ENCODE peak calls at places on chromosomes 12 and 14, in eight cellular contexts. L is RPMI8226; E is body of pancreas; C is BJ; P is naive thymus-derived CD8-positive, alpha-beta T cell; B is epithelial cell of prostate; O is EH; G is SK-MEL-5. Q is an unnamed sample.
A peak's percentile ranks its signal among the peaks of the same experiment; 100 is the strongest.

GRCh38 chr12:2396448-2396871 is 343.7 kb downstream of the CACNA1C start:
- DNase-seq in L (no peak), E (peak; percentile 15), C (peak; percentile 65), P (no peak), B (no peak), O (peak; percentile 84), G (no peak), Q (no peak)

GRCh38 chr12:111434680-111435338 is 29.1 kb downstream of the SH2B3 start:
- DNase-seq in L (no peak), E (peak; percentile 68), C (no peak), P (peak; percentile 77), B (no peak), O (peak; percentile 69), G (no peak), Q (peak; percentile 74)

GRCh38 chr12:116222358-116222757 is 55.1 kb downstream of the MED13L start:
- DNase-seq in L (peak; percentile 41), E (peak; percentile 80), C (peak; percentile 35), P (peak; percentile 4), B (peak; percentile 39), O (peak; percentile 86), G (peak; percentile 82), Q (no peak)

GRCh38 chr12:87943666-87944065 is 85.5 kb downstream of the C12orf50 start:
- DNase-seq in L (no peak), E (peak; percentile 69), C (no peak), P (no peak), B (no peak), O (no peak), G (peak; percentile 71), Q (no peak)

GRCh38 chr14:51889851-51890250 is 29.4 kb downstream of the GNG2 start:
- DNase-seq in L (no peak), E (no peak), C (no peak), P (no peak), B (no peak), O (no peak), G (no peak), Q (no peak)

GRCh38 chr14:85579957-85580356 is 50.0 kb downstream of the FLRT2 start:
- DNase-seq in L (no peak), E (no peak), C (no peak), P (no peak), B (no peak), O (peak; percentile 55), G (no peak), Q (no peak)

GRCh38 chr12:21818627-21819026 is 44.1 kb upstream of the KCNJ8 start:
- DNase-seq in L (no peak), E (no peak), C (peak; percentile 31), P (no peak), B (peak; percentile 16), O (peak; percentile 67), G (no peak), Q (no peak)

GRCh38 chr12:89574736-89575208 is 48.9 kb upstream of the POC1B start:
- DNase-seq in L (peak; percentile 89), E (no peak), C (peak; percentile 47), P (no peak), B (no peak), O (peak; percentile 82), G (no peak), Q (no peak)

GRCh38 chr12:55737581-55738112 is 5.3 kb upstream of the GDF11 start:
- DNase-seq in L (peak; percentile 26), E (no peak), C (no peak), P (no peak), B (no peak), O (no peak), G (no peak), Q (no peak)

GRCh38 chr12:89889051-89889450 is 180.4 kb upstream of the ATP2B1 start:
- DNase-seq in L (no peak), E (no peak), C (no peak), P (no peak), B (no peak), O (peak; percentile 55), G (no peak), Q (no peak)

GRCh38 chr12:5148880-5149279 is 105.2 kb downstream of the KCNA5 start:
- DNase-seq in L (no peak), E (no peak), C (no peak), P (no peak), B (no peak), O (no peak), G (no peak), Q (no peak)

GRCh38 chr14:35402323-35403084 is 2.0 kb downstream of the NFKBIA start:
- DNase-seq in L (no peak), E (peak; percentile 29), C (no peak), P (peak; percentile 44), B (no peak), O (no peak), G (no peak), Q (no peak)

GRCh38 chr12:50101663-50102062 is 2.1 kb upstream of the GPD1 start:
- DNase-seq in L (no peak), E (no peak), C (no peak), P (no peak), B (no peak), O (peak; percentile 60), G (peak; percentile 78), Q (no peak)

GRCh38 chr12:52441320-52441911 is 7.2 kb upstream of the KRT75 start:
- DNase-seq in L (no peak), E (no peak), C (no peak), P (no peak), B (peak; percentile 69), O (peak; percentile 56), G (no peak), Q (no peak)

GRCh38 chr14:37658174-37658573 is 62.7 kb downstream of the TTC6 start:
- DNase-seq in L (no peak), E (no peak), C (no peak), P (no peak), B (no peak), O (no peak), G (no peak), Q (no peak)

GRCh38 chr12:57027011-57027804 is 10.9 kb upstream of the TAC3 start:
- DNase-seq in L (no peak), E (no peak), C (no peak), P (no peak), B (no peak), O (no peak), G (no peak), Q (no peak)

GRCh38 chr14:79333198-79333546 is 878.1 kb downstream of the DIO2 start:
- DNase-seq in L (no peak), E (no peak), C (no peak), P (no peak), B (no peak), O (no peak), G (no peak), Q (no peak)

GRCh38 chr14:52862652-52863338 is 71.4 kb upstream of the GNPNAT1 start:
- DNase-seq in L (no peak), E (no peak), C (no peak), P (no peak), B (no peak), O (peak; percentile 83), G (peak; percentile 30), Q (no peak)